ENCODE peak calls at places on chromosomes 12 and 14, in eight cellular contexts. One of them, this sample, is unnamed.
A peak's percentile ranks its signal among the peaks of the same experiment; 100 is the strongest.

GRCh38 chr12:101823891-101824290 is 6.9 kb downstream of the GNPTAB start:
- DNase-seq in tibial nerve: peak; percentile 33
- DNase-seq in Panc1: no peak
- DNase-seq in endodermal cell: peak; percentile 88
- DNase-seq in tibial artery: no peak
- DNase-seq in thoracic aorta: no peak
- DNase-seq in CD4-positive, CD25-positive, alpha-beta regulatory T cell: peak; percentile 85
- DNase-seq in A549: peak; percentile 82
- DNase-seq in this sample: peak; percentile 73

GRCh38 chr14:54617467-54617866 is 50.5 kb downstream of the SAMD4A start:
- DNase-seq in tibial nerve: no peak
- DNase-seq in Panc1: no peak
- DNase-seq in endodermal cell: no peak
- DNase-seq in tibial artery: no peak
- DNase-seq in thoracic aorta: no peak
- DNase-seq in CD4-positive, CD25-positive, alpha-beta regulatory T cell: no peak
- DNase-seq in A549: no peak
- DNase-seq in this sample: no peak

GRCh38 chr12:54431911-54432814 is 13.1 kb upstream of the ITGA5 start:
- DNase-seq in tibial nerve: no peak
- DNase-seq in Panc1: no peak
- DNase-seq in endodermal cell: peak; percentile 97
- DNase-seq in tibial artery: peak; percentile 96
- DNase-seq in thoracic aorta: peak; percentile 83
- DNase-seq in CD4-positive, CD25-positive, alpha-beta regulatory T cell: no peak
- DNase-seq in A549: no peak
- DNase-seq in this sample: peak; percentile 45

GRCh38 chr12:115012861-115013667 is 329.1 kb upstream of the TBX3 start:
- DNase-seq in tibial nerve: no peak
- DNase-seq in Panc1: no peak
- DNase-seq in endodermal cell: no peak
- DNase-seq in tibial artery: no peak
- DNase-seq in thoracic aorta: no peak
- DNase-seq in CD4-positive, CD25-positive, alpha-beta regulatory T cell: no peak
- DNase-seq in A549: no peak
- DNase-seq in this sample: no peak

GRCh38 chr12:123078114-123078465 is 72.8 kb downstream of the PITPNM2 start:
- DNase-seq in tibial nerve: no peak
- DNase-seq in Panc1: no peak
- DNase-seq in endodermal cell: no peak
- DNase-seq in tibial artery: no peak
- DNase-seq in thoracic aorta: no peak
- DNase-seq in CD4-positive, CD25-positive, alpha-beta regulatory T cell: no peak
- DNase-seq in A549: no peak
- DNase-seq in this sample: no peak

GRCh38 chr12:43848786-43849185 is 12.9 kb downstream of the TMEM117 start:
- DNase-seq in tibial nerve: no peak
- DNase-seq in Panc1: no peak
- DNase-seq in endodermal cell: no peak
- DNase-seq in tibial artery: no peak
- DNase-seq in thoracic aorta: no peak
- DNase-seq in CD4-positive, CD25-positive, alpha-beta regulatory T cell: no peak
- DNase-seq in A549: no peak
- DNase-seq in this sample: no peak

GRCh38 chr12:47551426-47551851 is 154.4 kb downstream of the RPAP3 start:
- DNase-seq in tibial nerve: peak; percentile 9
- DNase-seq in Panc1: no peak
- DNase-seq in endodermal cell: no peak
- DNase-seq in tibial artery: no peak
- DNase-seq in thoracic aorta: no peak
- DNase-seq in CD4-positive, CD25-positive, alpha-beta regulatory T cell: no peak
- DNase-seq in A549: no peak
- DNase-seq in this sample: no peak

GRCh38 chr12:64680235-64680634 is 69.9 kb downstream of the RASSF3 start:
- DNase-seq in tibial nerve: no peak
- DNase-seq in Panc1: no peak
- DNase-seq in endodermal cell: peak; percentile 32
- DNase-seq in tibial artery: no peak
- DNase-seq in thoracic aorta: no peak
- DNase-seq in CD4-positive, CD25-positive, alpha-beta regulatory T cell: no peak
- DNase-seq in A549: peak; percentile 63
- DNase-seq in this sample: no peak

GRCh38 chr12:356276-356988 is 32.7 kb downstream of the KDM5A start:
- DNase-seq in tibial nerve: no peak
- DNase-seq in Panc1: no peak
- DNase-seq in endodermal cell: no peak
- DNase-seq in tibial artery: no peak
- DNase-seq in thoracic aorta: no peak
- DNase-seq in CD4-positive, CD25-positive, alpha-beta regulatory T cell: no peak
- DNase-seq in A549: no peak
- DNase-seq in this sample: no peak

GRCh38 chr14:70045715-70046535 is 142.8 kb downstream of the SLC8A3 start:
- DNase-seq in tibial nerve: no peak
- DNase-seq in Panc1: no peak
- DNase-seq in endodermal cell: peak; percentile 95
- DNase-seq in tibial artery: no peak
- DNase-seq in thoracic aorta: no peak
- DNase-seq in CD4-positive, CD25-positive, alpha-beta regulatory T cell: no peak
- DNase-seq in A549: peak; percentile 71
- DNase-seq in this sample: peak; percentile 77

GRCh38 chr14:76929927-76930326 is 98.6 kb downstream of the IRF2BPL start:
- DNase-seq in tibial nerve: no peak
- DNase-seq in Panc1: no peak
- DNase-seq in endodermal cell: peak; percentile 73
- DNase-seq in tibial artery: no peak
- DNase-seq in thoracic aorta: no peak
- DNase-seq in CD4-positive, CD25-positive, alpha-beta regulatory T cell: peak; percentile 70
- DNase-seq in A549: no peak
- DNase-seq in this sample: no peak

DNA sequence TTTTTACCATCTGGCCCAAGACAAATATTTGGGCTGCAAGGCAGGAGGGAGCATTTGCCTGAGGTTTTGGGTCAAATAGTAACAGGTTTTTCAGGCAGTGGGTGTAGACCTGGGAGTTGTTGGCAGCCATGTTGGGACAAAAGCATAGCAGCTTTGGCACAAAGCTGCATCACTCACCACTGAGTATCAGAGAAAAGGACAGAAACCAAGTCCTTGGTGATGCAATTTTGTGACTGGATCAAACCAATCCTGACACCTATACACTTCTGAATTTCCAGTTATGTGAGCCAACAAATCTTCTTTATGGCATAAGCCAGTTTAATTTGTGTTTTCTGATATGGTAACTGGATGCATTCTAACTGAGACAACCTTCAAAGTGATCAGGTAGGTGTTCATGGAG is 144.8 kb upstream of the KRR1 start:
- DNase-seq in tibial nerve: no peak
- DNase-seq in Panc1: no peak
- DNase-seq in endodermal cell: no peak
- DNase-seq in tibial artery: no peak
- DNase-seq in thoracic aorta: no peak
- DNase-seq in CD4-positive, CD25-positive, alpha-beta regulatory T cell: no peak
- DNase-seq in A549: no peak
- DNase-seq in this sample: no peak
- H3K4me1 ChIP-seq in tibial nerve: peaks cover 15% of the 10 kb centered on the region
- H3K4me1 ChIP-seq in Panc1: peaks cover 33% of the 10 kb centered on the region
- H3K4me1 ChIP-seq in endodermal cell: no peaks in the 10 kb centered on the region
- H3K4me1 ChIP-seq in tibial artery: no peaks in the 10 kb centered on the region
- H3K4me1 ChIP-seq in thoracic aorta: peaks cover 24% of the 10 kb centered on the region
- H3K4me1 ChIP-seq in CD4-positive, CD25-positive, alpha-beta regulatory T cell: no peaks in the 10 kb centered on the region
- H3K4me1 ChIP-seq in A549: peaks cover 42% of the 10 kb centered on the region
- H3K4me1 ChIP-seq in this sample: peaks cover 11% of the 10 kb centered on the region

DNA sequence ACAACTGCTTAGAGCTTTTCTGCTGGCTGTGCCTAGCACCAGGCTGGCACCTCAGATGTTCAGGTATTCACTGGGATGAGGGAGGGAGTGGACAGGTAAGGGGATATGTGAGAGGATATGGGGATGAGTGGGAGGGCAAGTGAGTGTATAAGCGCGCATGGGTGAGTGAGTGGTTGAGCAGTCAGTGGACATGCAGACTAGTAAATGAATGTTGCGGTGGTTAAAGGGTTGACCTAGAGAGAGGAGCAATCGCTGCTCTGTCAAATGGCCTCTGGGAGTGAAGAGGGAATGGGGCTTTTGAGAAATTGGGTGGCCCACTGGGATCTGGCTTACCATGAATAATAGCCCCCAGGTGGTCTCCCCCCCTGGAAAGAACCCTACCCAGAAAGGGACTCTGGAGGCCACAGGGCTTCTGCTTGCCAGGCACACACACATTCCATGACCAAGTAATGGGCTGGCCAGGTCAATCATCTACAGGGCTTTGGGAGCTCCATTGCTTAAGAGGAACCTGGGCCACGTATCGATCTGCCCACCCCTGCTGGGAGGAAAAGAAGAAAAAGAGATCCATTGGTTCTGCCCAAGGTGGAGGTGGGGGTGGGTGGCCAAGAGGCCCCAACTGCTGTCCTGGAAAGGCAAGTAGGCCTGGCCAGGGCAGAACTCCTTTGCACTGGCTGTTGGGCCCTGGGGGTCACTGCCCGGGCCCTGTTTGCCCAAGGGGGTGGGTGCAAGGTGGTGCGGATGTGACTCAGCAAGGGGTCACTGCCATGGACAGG is 30.8 kb upstream of the ZFP36L1 start:
- DNase-seq in tibial nerve: no peak
- DNase-seq in Panc1: no peak
- DNase-seq in endodermal cell: no peak
- DNase-seq in tibial artery: no peak
- DNase-seq in thoracic aorta: no peak
- DNase-seq in CD4-positive, CD25-positive, alpha-beta regulatory T cell: no peak
- DNase-seq in A549: no peak
- DNase-seq in this sample: no peak
- H3K4me1 ChIP-seq in tibial nerve: peaks cover 20% of the 10 kb centered on the region
- H3K4me1 ChIP-seq in Panc1: no peaks in the 10 kb centered on the region
- H3K4me1 ChIP-seq in endodermal cell: peaks cover 4% of the 10 kb centered on the region
- H3K4me1 ChIP-seq in tibial artery: peaks cover 13% of the 10 kb centered on the region
- H3K4me1 ChIP-seq in thoracic aorta: no peaks in the 10 kb centered on the region
- H3K4me1 ChIP-seq in CD4-positive, CD25-positive, alpha-beta regulatory T cell: peaks cover 39% of the 10 kb centered on the region
- H3K4me1 ChIP-seq in A549: peaks cover 4% of the 10 kb centered on the region
- H3K4me1 ChIP-seq in this sample: peaks cover 3% of the 10 kb centered on the region

GRCh38 chr14:100681111-100681510 is 45.6 kb upstream of the DLK1 start:
- DNase-seq in tibial nerve: no peak
- DNase-seq in Panc1: no peak
- DNase-seq in endodermal cell: no peak
- DNase-seq in tibial artery: no peak
- DNase-seq in thoracic aorta: no peak
- DNase-seq in CD4-positive, CD25-positive, alpha-beta regulatory T cell: no peak
- DNase-seq in A549: no peak
- DNase-seq in this sample: no peak

GRCh38 chr14:100679170-100679569 is 47.5 kb upstream of the DLK1 start:
- DNase-seq in tibial nerve: no peak
- DNase-seq in Panc1: no peak
- DNase-seq in endodermal cell: no peak
- DNase-seq in tibial artery: no peak
- DNase-seq in thoracic aorta: no peak
- DNase-seq in CD4-positive, CD25-positive, alpha-beta regulatory T cell: no peak
- DNase-seq in A549: no peak
- DNase-seq in this sample: no peak

GRCh38 chr14:100679707-100680438 is 46.8 kb upstream of the DLK1 start:
- DNase-seq in tibial nerve: peak; percentile 46
- DNase-seq in Panc1: no peak
- DNase-seq in endodermal cell: no peak
- DNase-seq in tibial artery: no peak
- DNase-seq in thoracic aorta: no peak
- DNase-seq in CD4-positive, CD25-positive, alpha-beta regulatory T cell: no peak
- DNase-seq in A549: no peak
- DNase-seq in this sample: no peak

GRCh38 chr14:100682749-100683148 is 43.9 kb upstream of the DLK1 start:
- DNase-seq in tibial nerve: no peak
- DNase-seq in Panc1: no peak
- DNase-seq in endodermal cell: no peak
- DNase-seq in tibial artery: no peak
- DNase-seq in thoracic aorta: no peak
- DNase-seq in CD4-positive, CD25-positive, alpha-beta regulatory T cell: no peak
- DNase-seq in A549: no peak
- DNase-seq in this sample: no peak

DNA sequence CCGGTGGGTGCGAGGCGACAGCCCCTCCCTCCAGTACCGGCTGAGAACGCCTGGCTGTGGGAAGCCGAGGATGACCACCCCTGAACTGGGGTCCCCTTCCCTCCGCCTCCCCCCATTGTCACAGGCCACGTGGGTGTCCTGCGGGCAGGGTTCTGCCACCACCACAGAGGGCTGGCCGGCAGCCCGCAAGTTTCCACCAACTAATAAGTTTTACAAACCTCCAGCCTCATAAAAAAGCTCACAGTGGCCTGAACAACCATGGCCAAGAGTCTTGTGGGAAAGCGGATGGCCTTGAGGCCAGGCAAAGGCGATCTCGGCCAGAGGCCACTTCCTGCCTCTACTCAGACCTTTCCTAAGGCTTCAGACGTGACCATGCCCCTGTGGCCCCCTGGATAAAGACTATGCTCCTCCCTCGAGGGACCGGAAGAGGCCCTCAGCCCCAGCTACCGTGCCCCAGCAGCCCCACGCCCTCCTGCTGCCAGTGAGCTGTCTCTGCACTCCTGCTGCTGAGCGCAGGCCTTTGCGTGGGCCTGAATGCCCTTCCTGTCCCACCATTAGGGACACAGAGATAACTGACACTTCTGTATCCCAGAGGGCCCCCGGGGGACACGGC is 46.1 kb upstream of the DLK1 start:
- DNase-seq in tibial nerve: no peak
- DNase-seq in Panc1: no peak
- DNase-seq in endodermal cell: no peak
- DNase-seq in tibial artery: no peak
- DNase-seq in thoracic aorta: no peak
- DNase-seq in CD4-positive, CD25-positive, alpha-beta regulatory T cell: no peak
- DNase-seq in A549: no peak
- DNase-seq in this sample: no peak
- H3K4me1 ChIP-seq in tibial nerve: peaks cover 54% of the 10 kb centered on the region
- H3K4me1 ChIP-seq in Panc1: peaks cover 49% of the 10 kb centered on the region
- H3K4me1 ChIP-seq in endodermal cell: peaks cover 12% of the 10 kb centered on the region
- H3K4me1 ChIP-seq in tibial artery: peaks cover 13% of the 10 kb centered on the region
- H3K4me1 ChIP-seq in thoracic aorta: no peaks in the 10 kb centered on the region
- H3K4me1 ChIP-seq in CD4-positive, CD25-positive, alpha-beta regulatory T cell: no peaks in the 10 kb centered on the region
- H3K4me1 ChIP-seq in A549: peaks cover 7% of the 10 kb centered on the region
- H3K4me1 ChIP-seq in this sample: peaks cover 3% of the 10 kb centered on the region

DNA sequence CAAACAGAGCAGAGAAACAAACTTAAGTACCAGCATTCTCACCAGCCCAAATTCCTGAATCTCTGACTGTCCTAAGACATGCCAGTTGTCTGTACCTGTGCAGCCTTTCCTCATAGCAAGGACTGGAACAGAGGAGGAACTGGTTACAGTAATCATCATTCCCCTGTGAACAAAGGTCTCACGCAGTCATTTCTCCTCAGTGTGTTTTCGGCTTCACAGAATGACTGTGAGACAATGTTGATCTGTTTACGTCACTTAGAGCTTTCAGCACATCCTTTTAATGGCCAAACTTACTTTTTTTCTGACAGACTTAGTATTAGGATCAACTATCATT is 169.0 kb downstream of the FBXL14 start:
- DNase-seq in tibial nerve: no peak
- DNase-seq in Panc1: no peak
- DNase-seq in endodermal cell: no peak
- DNase-seq in tibial artery: no peak
- DNase-seq in thoracic aorta: no peak
- DNase-seq in CD4-positive, CD25-positive, alpha-beta regulatory T cell: no peak
- DNase-seq in A549: no peak
- DNase-seq in this sample: no peak
- H3K4me1 ChIP-seq in tibial nerve: peaks cover 16% of the 10 kb centered on the region
- H3K4me1 ChIP-seq in Panc1: no peaks in the 10 kb centered on the region
- H3K4me1 ChIP-seq in endodermal cell: no peaks in the 10 kb centered on the region
- H3K4me1 ChIP-seq in tibial artery: no peaks in the 10 kb centered on the region
- H3K4me1 ChIP-seq in thoracic aorta: peaks cover 10% of the 10 kb centered on the region
- H3K4me1 ChIP-seq in CD4-positive, CD25-positive, alpha-beta regulatory T cell: no peaks in the 10 kb centered on the region
- H3K4me1 ChIP-seq in A549: no peaks in the 10 kb centered on the region
- H3K4me1 ChIP-seq in this sample: no peaks in the 10 kb centered on the region

This sample was measured in HAP-1.